ENCODE peak calls at places on chromosomes 6 and 20, in seven cellular contexts. One of them, this sample, is unnamed.

GRCh38 chr6:14452567-14453527 is 335.3 kb downstream of the CD83 start:
- DNase-seq in CD8-positive, alpha-beta T cell: no peak
- DNase-seq in T-cell: peak
- DNase-seq in mammary epithelial cell: no peak
- DNase-seq in NCI-H2081: no peak
- DNase-seq in LHCN-M2: no peak
- DNase-seq in activated gamma-delta T cell treated with Interleukin-2 at 50 U/mL for 16 hours: peak
- DNase-seq in this sample: no peak

GRCh38 chr6:35731414-35731735 is 5.5 kb upstream of the ARMC12 start:
- DNase-seq in CD8-positive, alpha-beta T cell: peak
- DNase-seq in T-cell: peak
- DNase-seq in mammary epithelial cell: peak
- DNase-seq in NCI-H2081: peak
- DNase-seq in LHCN-M2: peak
- DNase-seq in activated gamma-delta T cell treated with Interleukin-2 at 50 U/mL for 16 hours: peak
- DNase-seq in this sample: no peak

GRCh38 chr20:17542993-17543412 is 11.8 kb upstream of the BFSP1 start:
- DNase-seq in CD8-positive, alpha-beta T cell: no peak
- DNase-seq in T-cell: no peak
- DNase-seq in mammary epithelial cell: peak
- DNase-seq in NCI-H2081: no peak
- DNase-seq in LHCN-M2: peak
- DNase-seq in activated gamma-delta T cell treated with Interleukin-2 at 50 U/mL for 16 hours: no peak
- DNase-seq in this sample: no peak

GRCh38 chr6:56663344-56663743 is 20.7 kb upstream of the DST start:
- DNase-seq in CD8-positive, alpha-beta T cell: no peak
- DNase-seq in T-cell: no peak
- DNase-seq in mammary epithelial cell: peak
- DNase-seq in NCI-H2081: peak
- DNase-seq in LHCN-M2: no peak
- DNase-seq in activated gamma-delta T cell treated with Interleukin-2 at 50 U/mL for 16 hours: no peak
- DNase-seq in this sample: no peak

GRCh38 chr20:4728121-4728520 is 6.4 kb downstream of the PRND start:
- DNase-seq in CD8-positive, alpha-beta T cell: no peak
- DNase-seq in T-cell: no peak
- DNase-seq in mammary epithelial cell: peak
- DNase-seq in NCI-H2081: no peak
- DNase-seq in LHCN-M2: no peak
- DNase-seq in activated gamma-delta T cell treated with Interleukin-2 at 50 U/mL for 16 hours: no peak
- DNase-seq in this sample: peak

GRCh38 chr6:27684264-27685211 is 211.6 kb upstream of the ZNF184 start:
- DNase-seq in CD8-positive, alpha-beta T cell: no peak
- DNase-seq in T-cell: peak
- DNase-seq in mammary epithelial cell: peak
- DNase-seq in NCI-H2081: peak
- DNase-seq in LHCN-M2: peak
- DNase-seq in activated gamma-delta T cell treated with Interleukin-2 at 50 U/mL for 16 hours: no peak
- DNase-seq in this sample: peak

GRCh38 chr20:39145921-39146320 is 183.8 kb downstream of the DHX35 start:
- DNase-seq in CD8-positive, alpha-beta T cell: no peak
- DNase-seq in T-cell: no peak
- DNase-seq in mammary epithelial cell: no peak
- DNase-seq in NCI-H2081: no peak
- DNase-seq in LHCN-M2: no peak
- DNase-seq in activated gamma-delta T cell treated with Interleukin-2 at 50 U/mL for 16 hours: no peak
- DNase-seq in this sample: no peak

GRCh38 chr20:46774943-46775560 is 65.6 kb downstream of the SLC2A10 start:
- DNase-seq in CD8-positive, alpha-beta T cell: no peak
- DNase-seq in T-cell: no peak
- DNase-seq in mammary epithelial cell: no peak
- DNase-seq in NCI-H2081: no peak
- DNase-seq in LHCN-M2: no peak
- DNase-seq in activated gamma-delta T cell treated with Interleukin-2 at 50 U/mL for 16 hours: no peak
- DNase-seq in this sample: no peak

GRCh38 chr20:34522969-34523871 is 7.0 kb downstream of the DYNLRB1 start:
- DNase-seq in CD8-positive, alpha-beta T cell: peak
- DNase-seq in T-cell: peak
- DNase-seq in mammary epithelial cell: peak
- DNase-seq in NCI-H2081: peak
- DNase-seq in LHCN-M2: peak
- DNase-seq in activated gamma-delta T cell treated with Interleukin-2 at 50 U/mL for 16 hours: peak
- DNase-seq in this sample: no peak

GRCh38 chr6:74057326-74057725 is 361.3 kb downstream of the CD109 start:
- DNase-seq in CD8-positive, alpha-beta T cell: no peak
- DNase-seq in T-cell: no peak
- DNase-seq in mammary epithelial cell: no peak
- DNase-seq in NCI-H2081: no peak
- DNase-seq in LHCN-M2: no peak
- DNase-seq in activated gamma-delta T cell treated with Interleukin-2 at 50 U/mL for 16 hours: no peak
- DNase-seq in this sample: no peak

GRCh38 chr20:35306931-35307517 is 14.8 kb upstream of the FAM83C start:
- DNase-seq in CD8-positive, alpha-beta T cell: no peak
- DNase-seq in T-cell: no peak
- DNase-seq in mammary epithelial cell: peak
- DNase-seq in NCI-H2081: peak
- DNase-seq in LHCN-M2: peak
- DNase-seq in activated gamma-delta T cell treated with Interleukin-2 at 50 U/mL for 16 hours: peak
- DNase-seq in this sample: no peak

GRCh38 chr6:143279385-143279784 is 171.1 kb downstream of the ADAT2 start:
- DNase-seq in CD8-positive, alpha-beta T cell: no peak
- DNase-seq in T-cell: no peak
- DNase-seq in mammary epithelial cell: peak
- DNase-seq in NCI-H2081: peak
- DNase-seq in LHCN-M2: peak
- DNase-seq in activated gamma-delta T cell treated with Interleukin-2 at 50 U/mL for 16 hours: no peak
- DNase-seq in this sample: no peak

GRCh38 chr20:39111359-39112195 is 149.4 kb downstream of the DHX35 start:
- DNase-seq in CD8-positive, alpha-beta T cell: no peak
- DNase-seq in T-cell: no peak
- DNase-seq in mammary epithelial cell: no peak
- DNase-seq in NCI-H2081: no peak
- DNase-seq in LHCN-M2: no peak
- DNase-seq in activated gamma-delta T cell treated with Interleukin-2 at 50 U/mL for 16 hours: no peak
- DNase-seq in this sample: no peak